ENCODE peak calls at places on chromosome X, in seven cellular contexts. One of them, this sample, is unnamed.

GRCh38 chrX:39063702-39064101 is 262.4 kb downstream of the MID1IP1 start:
- DNase-seq in AG08396: no peak
- DNase-seq in CD4-positive, alpha-beta memory T cell: no peak
- DNase-seq in head of caudate nucleus: no peak
- DNase-seq in upper lobe of right lung: no peak
- DNase-seq in tibial artery: no peak
- DNase-seq in activated CD4-positive, alpha-beta T cell treated with anti-CD3 and anti-CD28 coated beads, Interleukin-2, amount 50 U/mL, for 48 hours: no peak
- DNase-seq in this sample: no peak

GRCh38 chrX:10004832-10005475 is 37.8 kb downstream of the CLDN34 start:
- DNase-seq in AG08396: no peak
- DNase-seq in CD4-positive, alpha-beta memory T cell: no peak
- DNase-seq in head of caudate nucleus: no peak
- DNase-seq in upper lobe of right lung: no peak
- DNase-seq in tibial artery: no peak
- DNase-seq in activated CD4-positive, alpha-beta T cell treated with anti-CD3 and anti-CD28 coated beads, Interleukin-2, amount 50 U/mL, for 48 hours: no peak
- DNase-seq in this sample: no peak

GRCh38 chrX:123450217-123450616 is 266.1 kb downstream of the GRIA3 start:
- DNase-seq in AG08396: no peak
- DNase-seq in CD4-positive, alpha-beta memory T cell: no peak
- DNase-seq in head of caudate nucleus: no peak
- DNase-seq in upper lobe of right lung: no peak
- DNase-seq in tibial artery: no peak
- DNase-seq in activated CD4-positive, alpha-beta T cell treated with anti-CD3 and anti-CD28 coated beads, Interleukin-2, amount 50 U/mL, for 48 hours: no peak
- DNase-seq in this sample: peak; percentile 1

GRCh38 chrX:23465985-23466384 is 131.3 kb downstream of the PTCHD1 start:
- DNase-seq in AG08396: no peak
- DNase-seq in CD4-positive, alpha-beta memory T cell: no peak
- DNase-seq in head of caudate nucleus: no peak
- DNase-seq in upper lobe of right lung: no peak
- DNase-seq in tibial artery: no peak
- DNase-seq in activated CD4-positive, alpha-beta T cell treated with anti-CD3 and anti-CD28 coated beads, Interleukin-2, amount 50 U/mL, for 48 hours: no peak
- DNase-seq in this sample: no peak

GRCh38 chrX:25555521-25555920 is 539.8 kb upstream of the ARX start:
- DNase-seq in AG08396: no peak
- DNase-seq in CD4-positive, alpha-beta memory T cell: no peak
- DNase-seq in head of caudate nucleus: no peak
- DNase-seq in upper lobe of right lung: no peak
- DNase-seq in tibial artery: no peak
- DNase-seq in activated CD4-positive, alpha-beta T cell treated with anti-CD3 and anti-CD28 coated beads, Interleukin-2, amount 50 U/mL, for 48 hours: no peak
- DNase-seq in this sample: no peak

GRCh38 chrX:122113376-122113775 is 1066.0 kb downstream of the GLUD2 start:
- DNase-seq in AG08396: no peak
- DNase-seq in CD4-positive, alpha-beta memory T cell: no peak
- DNase-seq in head of caudate nucleus: no peak
- DNase-seq in upper lobe of right lung: no peak
- DNase-seq in tibial artery: no peak
- DNase-seq in activated CD4-positive, alpha-beta T cell treated with anti-CD3 and anti-CD28 coated beads, Interleukin-2, amount 50 U/mL, for 48 hours: no peak
- DNase-seq in this sample: no peak

GRCh38 chrX:111264397-111264796 is 5.9 kb downstream of the CAPN6 start:
- DNase-seq in AG08396: no peak
- DNase-seq in CD4-positive, alpha-beta memory T cell: no peak
- DNase-seq in head of caudate nucleus: no peak
- DNase-seq in upper lobe of right lung: no peak
- DNase-seq in tibial artery: no peak
- DNase-seq in activated CD4-positive, alpha-beta T cell treated with anti-CD3 and anti-CD28 coated beads, Interleukin-2, amount 50 U/mL, for 48 hours: no peak
- DNase-seq in this sample: no peak

GRCh38 chrX:129700536-129700935 is 38.2 kb upstream of the XPNPEP2 start:
- DNase-seq in AG08396: no peak
- DNase-seq in CD4-positive, alpha-beta memory T cell: no peak
- DNase-seq in head of caudate nucleus: no peak
- DNase-seq in upper lobe of right lung: no peak
- DNase-seq in tibial artery: no peak
- DNase-seq in activated CD4-positive, alpha-beta T cell treated with anti-CD3 and anti-CD28 coated beads, Interleukin-2, amount 50 U/mL, for 48 hours: no peak
- DNase-seq in this sample: no peak

GRCh38 chrX:98067611-98068010 is 1183.9 kb downstream of the RPA4 start:
- DNase-seq in AG08396: peak; percentile 10
- DNase-seq in CD4-positive, alpha-beta memory T cell: no peak
- DNase-seq in head of caudate nucleus: no peak
- DNase-seq in upper lobe of right lung: no peak
- DNase-seq in tibial artery: no peak
- DNase-seq in activated CD4-positive, alpha-beta T cell treated with anti-CD3 and anti-CD28 coated beads, Interleukin-2, amount 50 U/mL, for 48 hours: no peak
- DNase-seq in this sample: no peak

GRCh38 chrX:36753602-36754001 is 254.6 kb upstream of the FAM47C start:
- DNase-seq in AG08396: no peak
- DNase-seq in CD4-positive, alpha-beta memory T cell: no peak
- DNase-seq in head of caudate nucleus: no peak
- DNase-seq in upper lobe of right lung: no peak
- DNase-seq in tibial artery: no peak
- DNase-seq in activated CD4-positive, alpha-beta T cell treated with anti-CD3 and anti-CD28 coated beads, Interleukin-2, amount 50 U/mL, for 48 hours: no peak
- DNase-seq in this sample: no peak

GRCh38 chrX:85499400-85499799 is 119.9 kb upstream of the POF1B start:
- DNase-seq in AG08396: no peak
- DNase-seq in CD4-positive, alpha-beta memory T cell: no peak
- DNase-seq in head of caudate nucleus: no peak
- DNase-seq in upper lobe of right lung: no peak
- DNase-seq in tibial artery: no peak
- DNase-seq in activated CD4-positive, alpha-beta T cell treated with anti-CD3 and anti-CD28 coated beads, Interleukin-2, amount 50 U/mL, for 48 hours: no peak
- DNase-seq in this sample: no peak

GRCh38 chrX:40530471-40530870 is 50.3 kb upstream of the ATP6AP2 start:
- DNase-seq in AG08396: no peak
- DNase-seq in CD4-positive, alpha-beta memory T cell: no peak
- DNase-seq in head of caudate nucleus: no peak
- DNase-seq in upper lobe of right lung: no peak
- DNase-seq in tibial artery: no peak
- DNase-seq in activated CD4-positive, alpha-beta T cell treated with anti-CD3 and anti-CD28 coated beads, Interleukin-2, amount 50 U/mL, for 48 hours: no peak
- DNase-seq in this sample: no peak

GRCh38 chrX:154719132-154719675 is 31.7 kb downstream of the GAB3 start:
- DNase-seq in AG08396: no peak
- DNase-seq in CD4-positive, alpha-beta memory T cell: peak; percentile 75
- DNase-seq in head of caudate nucleus: no peak
- DNase-seq in upper lobe of right lung: no peak
- DNase-seq in tibial artery: no peak
- DNase-seq in activated CD4-positive, alpha-beta T cell treated with anti-CD3 and anti-CD28 coated beads, Interleukin-2, amount 50 U/mL, for 48 hours: no peak
- DNase-seq in this sample: peak; percentile 29

GRCh38 chrX:153628665-153629064 is 18.3 kb upstream of the DUSP9 start:
- DNase-seq in AG08396: no peak
- DNase-seq in CD4-positive, alpha-beta memory T cell: no peak
- DNase-seq in head of caudate nucleus: no peak
- DNase-seq in upper lobe of right lung: no peak
- DNase-seq in tibial artery: no peak
- DNase-seq in activated CD4-positive, alpha-beta T cell treated with anti-CD3 and anti-CD28 coated beads, Interleukin-2, amount 50 U/mL, for 48 hours: no peak
- DNase-seq in this sample: no peak

GRCh38 chrX:10797493-10797892 is 177.1 kb upstream of the MID1 start:
- DNase-seq in AG08396: peak; percentile 7
- DNase-seq in CD4-positive, alpha-beta memory T cell: no peak
- DNase-seq in head of caudate nucleus: no peak
- DNase-seq in upper lobe of right lung: no peak
- DNase-seq in tibial artery: no peak
- DNase-seq in activated CD4-positive, alpha-beta T cell treated with anti-CD3 and anti-CD28 coated beads, Interleukin-2, amount 50 U/mL, for 48 hours: no peak
- DNase-seq in this sample: no peak

GRCh38 chrX:72158773-72159172 is 22.8 kb upstream of the PIN4 start:
- DNase-seq in AG08396: no peak
- DNase-seq in CD4-positive, alpha-beta memory T cell: no peak
- DNase-seq in head of caudate nucleus: no peak
- DNase-seq in upper lobe of right lung: no peak
- DNase-seq in tibial artery: no peak
- DNase-seq in activated CD4-positive, alpha-beta T cell treated with anti-CD3 and anti-CD28 coated beads, Interleukin-2, amount 50 U/mL, for 48 hours: no peak
- DNase-seq in this sample: no peak

GRCh38 chrX:44705817-44706551 is 137.8 kb upstream of the DUSP21 start:
- DNase-seq in AG08396: no peak
- DNase-seq in CD4-positive, alpha-beta memory T cell: no peak
- DNase-seq in head of caudate nucleus: no peak
- DNase-seq in upper lobe of right lung: no peak
- DNase-seq in tibial artery: no peak
- DNase-seq in activated CD4-positive, alpha-beta T cell treated with anti-CD3 and anti-CD28 coated beads, Interleukin-2, amount 50 U/mL, for 48 hours: no peak
- DNase-seq in this sample: peak; percentile 25

GRCh38 chrX:106039920-106040319 is 1.4 kb upstream of the SERPINA7 start:
- DNase-seq in AG08396: no peak
- DNase-seq in CD4-positive, alpha-beta memory T cell: no peak
- DNase-seq in head of caudate nucleus: peak; percentile 10
- DNase-seq in upper lobe of right lung: no peak
- DNase-seq in tibial artery: no peak
- DNase-seq in activated CD4-positive, alpha-beta T cell treated with anti-CD3 and anti-CD28 coated beads, Interleukin-2, amount 50 U/mL, for 48 hours: no peak
- DNase-seq in this sample: peak; percentile 29

GRCh38 chrX:47232197-47232802 is 509 bp upstream of the USP11 start:
- DNase-seq in AG08396: no peak
- DNase-seq in CD4-positive, alpha-beta memory T cell: no peak
- DNase-seq in head of caudate nucleus: no peak
- DNase-seq in upper lobe of right lung: no peak
- DNase-seq in tibial artery: no peak
- DNase-seq in activated CD4-positive, alpha-beta T cell treated with anti-CD3 and anti-CD28 coated beads, Interleukin-2, amount 50 U/mL, for 48 hours: no peak
- DNase-seq in this sample: no peak

GRCh38 chrX:31126205-31126604 is 54.4 kb upstream of the FTHL17 start:
- DNase-seq in AG08396: peak; percentile 20
- DNase-seq in CD4-positive, alpha-beta memory T cell: no peak
- DNase-seq in head of caudate nucleus: no peak
- DNase-seq in upper lobe of right lung: no peak
- DNase-seq in tibial artery: no peak
- DNase-seq in activated CD4-positive, alpha-beta T cell treated with anti-CD3 and anti-CD28 coated beads, Interleukin-2, amount 50 U/mL, for 48 hours: no peak
- DNase-seq in this sample: no peak